ENCODE peak calls at places on chromosome 1, in four cellular contexts. One of them, this sample, is unnamed.

GRCh38 chr1:153921803-153922075 is 1.0 kb downstream of the GATAD2B start:
- DNase-seq in K562: no peak
- DNase-seq in ovary: no peak
- DNase-seq in SK-N-SH: peak
- DNase-seq in this sample: no peak

GRCh38 chr1:68230901-68231626 is 1.3 kb downstream of the WLS start:
- DNase-seq in K562: no peak
- DNase-seq in ovary: peak
- DNase-seq in SK-N-SH: peak
- DNase-seq in this sample: no peak

GRCh38 chr1:236893626-236894545 is 98.8 kb downstream of the MTR start:
- DNase-seq in K562: no peak
- DNase-seq in ovary: no peak
- DNase-seq in SK-N-SH: peak
- DNase-seq in this sample: no peak

GRCh38 chr1:204769997-204770396 is 84.5 kb upstream of the LRRN2 start:
- DNase-seq in K562: no peak
- DNase-seq in ovary: no peak
- DNase-seq in SK-N-SH: no peak
- DNase-seq in this sample: no peak

GRCh38 chr1:12173631-12174121 is 6.9 kb downstream of the TNFRSF1B start:
- DNase-seq in K562: peak
- DNase-seq in ovary: no peak
- DNase-seq in SK-N-SH: no peak
- DNase-seq in this sample: no peak

GRCh38 chr1:192485692-192486436 is 89.7 kb upstream of the RGS1 start:
- DNase-seq in K562: no peak
- DNase-seq in ovary: peak
- DNase-seq in SK-N-SH: no peak
- DNase-seq in this sample: peak

GRCh38 chr1:38090796-38091195 is 44.2 kb upstream of the POU3F1 start:
- DNase-seq in K562: no peak
- DNase-seq in ovary: no peak
- DNase-seq in SK-N-SH: no peak
- DNase-seq in this sample: no peak

GRCh38 chr1:235843458-235843857 is 23.2 kb downstream of the LYST start:
- DNase-seq in K562: peak
- DNase-seq in ovary: no peak
- DNase-seq in SK-N-SH: peak
- DNase-seq in this sample: peak

GRCh38 chr1:24060482-24060881 is 51.5 kb downstream of the MYOM3 start:
- DNase-seq in K562: no peak
- DNase-seq in ovary: no peak
- DNase-seq in SK-N-SH: no peak
- DNase-seq in this sample: no peak

GRCh38 chr1:89907669-89908293 is 86.9 kb downstream of the LRRC8D start:
- DNase-seq in K562: peak
- DNase-seq in ovary: no peak
- DNase-seq in SK-N-SH: no peak
- DNase-seq in this sample: no peak

GRCh38 chr1:179108644-179109043 is 26.8 kb downstream of the TOR3A start:
- DNase-seq in K562: no peak
- DNase-seq in ovary: no peak
- DNase-seq in SK-N-SH: no peak
- DNase-seq in this sample: no peak

GRCh38 chr1:77636864-77637263 is 45.6 kb downstream of the ZZZ3 start:
- DNase-seq in K562: no peak
- DNase-seq in ovary: no peak
- DNase-seq in SK-N-SH: no peak
- DNase-seq in this sample: no peak

GRCh38 chr1:107264561-107264960 is 123.7 kb downstream of the NTNG1 start:
- DNase-seq in K562: no peak
- DNase-seq in ovary: no peak
- DNase-seq in SK-N-SH: no peak
- DNase-seq in this sample: no peak

GRCh38 chr1:87296220-87296619 is 32.5 kb upstream of the LMO4 start:
- DNase-seq in K562: no peak
- DNase-seq in ovary: no peak
- DNase-seq in SK-N-SH: no peak
- DNase-seq in this sample: no peak

GRCh38 chr1:6511056-6511455 is 19.6 kb upstream of the PLEKHG5 start:
- DNase-seq in K562: no peak
- DNase-seq in ovary: no peak
- DNase-seq in SK-N-SH: peak
- DNase-seq in this sample: peak

GRCh38 chr1:178518894-178519293 is 6.0 kb downstream of the TEX35 start:
- DNase-seq in K562: no peak
- DNase-seq in ovary: no peak
- DNase-seq in SK-N-SH: no peak
- DNase-seq in this sample: no peak

GRCh38 chr1:3032970-3033794 is 11.9 kb downstream of the ACTRT2 start:
- DNase-seq in K562: no peak
- DNase-seq in ovary: no peak
- DNase-seq in SK-N-SH: no peak
- DNase-seq in this sample: no peak

GRCh38 chr1:224673161-224673560 is 57.0 kb downstream of the CNIH3 start:
- DNase-seq in K562: no peak
- DNase-seq in ovary: no peak
- DNase-seq in SK-N-SH: no peak
- DNase-seq in this sample: no peak

GRCh38 chr1:193657552-193657951 is 471.1 kb upstream of the B3GALT2 start:
- DNase-seq in K562: no peak
- DNase-seq in ovary: no peak
- DNase-seq in SK-N-SH: no peak
- DNase-seq in this sample: no peak

GRCh38 chr1:178119623-178120022 is 25.7 kb downstream of the RASAL2 start:
- DNase-seq in K562: no peak
- DNase-seq in ovary: no peak
- DNase-seq in SK-N-SH: no peak
- DNase-seq in this sample: no peak

GRCh38 chr1:15508700-15509487 is 15.1 kb downstream of the CASP9 start:
- DNase-seq in K562: no peak
- DNase-seq in ovary: no peak
- DNase-seq in SK-N-SH: no peak
- DNase-seq in this sample: no peak

GRCh38 chr1:230773396-230774033 is 26.3 kb downstream of the CAPN9 start:
- DNase-seq in K562: no peak
- DNase-seq in ovary: no peak
- DNase-seq in SK-N-SH: no peak
- DNase-seq in this sample: no peak

DNA sequence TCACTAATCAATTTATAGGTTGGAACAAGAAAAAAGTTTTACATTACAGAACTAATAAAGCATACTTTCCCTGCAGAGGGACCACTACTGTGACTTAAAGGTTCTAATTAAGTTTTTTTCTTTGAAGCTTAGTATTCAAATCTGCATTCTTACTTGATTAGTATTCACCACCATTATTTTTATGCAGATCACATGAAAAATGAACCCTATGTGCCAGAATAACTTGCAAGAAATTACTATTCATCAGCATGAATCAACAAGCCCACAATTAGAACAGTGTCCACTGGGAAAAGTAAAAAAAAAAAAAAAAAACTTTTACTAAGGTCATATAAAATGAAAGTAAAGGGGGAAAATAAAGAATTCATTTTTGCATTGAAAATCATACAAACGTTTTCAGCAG is 90.8 kb downstream of the SMYD3 start:
- DNase-seq in K562: no peak
- DNase-seq in ovary: no peak
- DNase-seq in SK-N-SH: no peak
- DNase-seq in this sample: no peak
- TF ChIP-seq EP300 in K562: no peak
- TF ChIP-seq EP300 in ovary: no peak
- TF ChIP-seq EP300 in SK-N-SH: no peak
- TF ChIP-seq EP300 in this sample: no peak

GRCh38 chr1:22635436-22635835 is 992 bp upstream of the C1QA start:
- DNase-seq in K562: no peak
- DNase-seq in ovary: no peak
- DNase-seq in SK-N-SH: no peak
- DNase-seq in this sample: no peak
- TF ChIP-seq CTCF in K562: no peak
- TF ChIP-seq CTCF in ovary: no peak
- TF ChIP-seq CTCF in SK-N-SH: no peak
- TF ChIP-seq CTCF in this sample: no peak

DNA sequence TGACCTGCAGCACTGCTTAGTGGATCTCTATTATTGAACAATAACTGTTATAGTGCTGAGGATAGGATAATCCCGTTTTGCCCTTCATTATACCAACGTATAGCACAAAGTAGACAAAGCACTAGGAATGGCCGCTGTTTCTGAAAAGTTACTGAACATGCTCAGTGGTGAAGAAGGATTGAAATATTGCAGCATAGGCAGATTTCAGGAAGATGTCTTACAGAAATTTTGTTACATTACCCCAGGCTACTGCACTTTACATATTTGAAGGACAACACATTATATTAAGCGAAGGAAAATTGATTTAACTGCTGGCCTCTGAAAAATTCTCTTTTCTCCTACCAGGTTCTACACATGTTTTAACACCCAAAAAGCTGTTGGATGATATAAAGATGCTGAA is 48.5 kb downstream of the AKNAD1 start:
- DNase-seq in K562: no peak
- DNase-seq in ovary: no peak
- DNase-seq in SK-N-SH: no peak
- DNase-seq in this sample: no peak
- TF ChIP-seq EP300 in K562: no peak
- TF ChIP-seq EP300 in ovary: no peak
- TF ChIP-seq EP300 in SK-N-SH: no peak
- TF ChIP-seq EP300 in this sample: no peak

DNA sequence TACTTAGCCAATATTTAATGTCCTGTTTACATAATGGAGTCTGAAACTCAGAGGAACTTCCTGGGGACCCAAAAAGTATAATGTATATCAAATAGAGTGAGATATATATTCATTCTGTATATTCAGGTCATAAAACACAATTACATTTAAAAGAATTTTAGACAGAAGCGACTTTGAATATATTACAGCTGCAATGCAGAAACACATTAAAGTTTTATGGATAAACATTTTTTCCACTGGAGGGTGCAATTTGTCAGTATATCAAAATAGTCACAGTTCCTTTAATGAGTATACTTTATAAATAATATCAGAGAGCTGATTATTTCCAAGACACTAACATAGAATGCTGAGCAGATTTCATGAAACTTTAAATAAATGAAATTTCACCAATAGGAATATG is 43.9 kb upstream of the CRB1 start:
- DNase-seq in K562: no peak
- DNase-seq in ovary: no peak
- DNase-seq in SK-N-SH: peak
- DNase-seq in this sample: no peak
- TF ChIP-seq CTCF in K562: no peak
- TF ChIP-seq CTCF in ovary: no peak
- TF ChIP-seq CTCF in SK-N-SH: peak
- TF ChIP-seq CTCF in this sample: no peak

GRCh38 chr1:51690285-51690961 is 73.5 kb downstream of the OSBPL9 start:
- DNase-seq in K562: peak
- DNase-seq in ovary: no peak
- DNase-seq in SK-N-SH: no peak
- DNase-seq in this sample: peak
- TF ChIP-seq EP300 in K562: peak
- TF ChIP-seq EP300 in ovary: no peak
- TF ChIP-seq EP300 in SK-N-SH: no peak
- TF ChIP-seq EP300 in this sample: peak

GRCh38 chr1:175075572-175076568 is 8.2 kb downstream of the TNN start:
- DNase-seq in K562: peak
- DNase-seq in ovary: no peak
- DNase-seq in SK-N-SH: no peak
- DNase-seq in this sample: no peak
- TF ChIP-seq CTCF in K562: peak
- TF ChIP-seq CTCF in ovary: no peak
- TF ChIP-seq CTCF in SK-N-SH: no peak
- TF ChIP-seq CTCF in this sample: no peak

GRCh38 chr1:69836961-69837636 is 269.4 kb downstream of the LRRC7 start:
- DNase-seq in K562: no peak
- DNase-seq in ovary: no peak
- DNase-seq in SK-N-SH: no peak
- DNase-seq in this sample: no peak
- TF ChIP-seq EP300 in K562: no peak
- TF ChIP-seq EP300 in ovary: no peak
- TF ChIP-seq EP300 in SK-N-SH: no peak
- TF ChIP-seq EP300 in this sample: no peak

GRCh38 chr1:212286437-212287131 is 1.4 kb downstream of the PPP2R5A start:
- DNase-seq in K562: peak
- DNase-seq in ovary: no peak
- DNase-seq in SK-N-SH: no peak
- DNase-seq in this sample: no peak
- TF ChIP-seq CTCF in K562: no peak
- TF ChIP-seq CTCF in ovary: no peak
- TF ChIP-seq CTCF in SK-N-SH: no peak
- TF ChIP-seq CTCF in this sample: no peak

This sample was measured in HepG2.